ENCODE peak calls at places on chromosomes 6 and 20, in nine cellular contexts. V, S, E, O, Z, Q, D, T and M are unnamed samples.

GRCh38 chr6:122014961-122015360 is 384.5 kb upstream of the HSF2 start:
- DNase-seq in E (no peak), O (no peak), T (no peak), Q (no peak), V (peak; percentile 82), D (no peak), S (no peak), Z (peak; percentile 80), M (no peak)

GRCh38 chr6:134577998-134578397 is 260.1 kb upstream of the SGK1 start:
- DNase-seq in Q (no peak), T (no peak), V (peak; percentile 52), S (no peak), O (no peak), E (no peak), D (no peak), Z (peak; percentile 28), M (no peak)

GRCh38 chr6:117446851-117447250 is 21.1 kb upstream of the ROS1 start:
- DNase-seq in T (no peak), Q (no peak), V (no peak), Z (peak; percentile 52), D (no peak), S (no peak), O (no peak), E (no peak), M (no peak)

GRCh38 chr6:165922309-165922794 is 245.3 kb downstream of the TBXT start:
- DNase-seq in Q (no peak), V (peak; percentile 70), E (no peak), D (no peak), T (no peak), S (no peak), Z (no peak), O (no peak), M (no peak)

GRCh38 chr6:67433124-67433523 is 1202.0 kb upstream of the ADGRB3 start:
- DNase-seq in E (no peak), O (no peak), V (peak; percentile 49), Q (no peak), Z (no peak), S (no peak), T (no peak), D (no peak), M (no peak)

GRCh38 chr20:15834857-15835256 is 738.4 kb downstream of the KIF16B start:
- DNase-seq in Z (no peak), D (no peak), V (no peak), O (no peak), T (no peak), S (no peak), E (no peak), Q (peak; percentile 10), M (no peak)

GRCh38 chr6:4270799-4271198 is 135.4 kb upstream of the ECI2 start:
- DNase-seq in V (peak; percentile 42), T (no peak), D (peak; percentile 27), S (no peak), Q (no peak), E (no peak), Z (peak; percentile 22), O (no peak), M (no peak)

GRCh38 chr6:34513628-34514027 is 42.5 kb downstream of the SPDEF start:
- DNase-seq in T (no peak), E (no peak), V (no peak), Q (no peak), D (no peak), S (no peak), Z (no peak), O (peak; percentile 7), M (no peak)

GRCh38 chr20:440636-441035 is 21.7 kb downstream of the TBC1D20 start:
- DNase-seq in T (no peak), E (no peak), V (peak; percentile 62), Z (peak; percentile 35), O (no peak), D (no peak), Q (no peak), S (no peak), M (no peak)

GRCh38 chr6:35359744-35360348 is 17.5 kb downstream of the PPARD start:
- DNase-seq in Q (peak; percentile 26), O (no peak), E (peak; percentile 90), S (no peak), T (no peak), Z (peak; percentile 95), D (peak; percentile 85), V (peak; percentile 97), M (no peak)

GRCh38 chr6:6820688-6821238 is 232.2 kb downstream of the LY86 start:
- DNase-seq in O (no peak), D (no peak), Q (peak; percentile 82), E (peak; percentile 62), Z (no peak), T (no peak), S (no peak), V (no peak), M (no peak)

GRCh38 chr20:2942439-2942838 is 69.2 kb downstream of the PTPRA start:
- DNase-seq in Q (no peak), O (no peak), Z (peak; percentile 19), E (no peak), V (peak; percentile 75), S (no peak), D (peak; percentile 43), T (no peak), M (no peak)

GRCh38 chr6:33277663-33278391 is 904 bp downstream of the B3GALT4 start:
- DNase-seq in V (no peak), D (no peak), Z (no peak), S (no peak), Q (no peak), T (no peak), O (no peak), E (no peak), M (peak; percentile 66)

GRCh38 chr6:20154778-20155177 is 57.5 kb downstream of the MBOAT1 start:
- DNase-seq in V (no peak), S (no peak), Q (no peak), E (no peak), T (no peak), Z (no peak), D (no peak), O (no peak), M (no peak)

GRCh38 chr6:3023663-3024483 is 24.2 kb downstream of the NQO2 start:
- DNase-seq in V (peak; percentile 89), D (peak; percentile 80), S (peak; percentile 29), E (peak; percentile 60), O (peak; percentile 97), Q (peak; percentile 2), Z (peak; percentile 96), T (no peak), M (peak; percentile 75)

GRCh38 chr20:53678315-53678989 is 84.8 kb upstream of the ZNF217 start:
- DNase-seq in S (no peak), Q (no peak), V (peak; percentile 64), O (no peak), D (no peak), T (no peak), E (no peak), Z (no peak), M (no peak)

GRCh38 chr6:110528051-110528929 is 51.9 kb upstream of the SLC22A16 start:
- DNase-seq in V (peak; percentile 83), Z (peak; percentile 98), E (peak; percentile 66), S (peak; percentile 46), D (peak; percentile 82), Q (peak; percentile 44), T (peak; percentile 28), O (no peak), M (peak; percentile 63)

GRCh38 chr20:16098890-16099639 is 474.2 kb downstream of the KIF16B start:
- DNase-seq in Q (no peak), S (no peak), Z (no peak), T (no peak), O (no peak), V (peak; percentile 9), E (peak; percentile 4), D (no peak), M (no peak)

GRCh38 chr6:149248688-149249369 is 68.7 kb upstream of the TAB2 start:
- DNase-seq in O (no peak), Q (no peak), V (no peak), E (peak; percentile 17), D (no peak), S (no peak), T (no peak), Z (no peak), M (no peak)

GRCh38 chr20:33423141-33423834 is 20.3 kb downstream of the SNTA1 start:
- DNase-seq in E (no peak), O (no peak), Q (no peak), V (peak; percentile 71), D (no peak), Z (peak; percentile 92), S (no peak), T (no peak), M (no peak)

GRCh38 chr20:44448753-44449546 is 26.7 kb upstream of the TTPAL start:
- DNase-seq in T (no peak), Q (no peak), V (peak; percentile 26), Z (peak; percentile 15), O (no peak), E (peak; percentile 38), D (no peak), S (peak; percentile 11), M (peak; percentile 29)

GRCh38 chr6:19413323-19413722 is 423.8 kb upstream of the ID4 start:
- DNase-seq in S (no peak), O (no peak), E (no peak), D (no peak), T (no peak), V (peak; percentile 29), Q (no peak), Z (peak; percentile 61), M (no peak)

GRCh38 chr20:61806995-61807394 is 258.7 kb downstream of the TAF4 start:
- DNase-seq in O (no peak), S (no peak), V (no peak), Z (no peak), Q (no peak), T (no peak), E (no peak), D (no peak), M (no peak)

GRCh38 chr20:41228858-41229257 is 88.7 kb downstream of the ZHX3 start:
- DNase-seq in S (no peak), Z (peak; percentile 35), E (no peak), D (no peak), V (peak; percentile 26), Q (no peak), O (no peak), T (no peak), M (no peak)

GRCh38 chr6:166567107-166567506 is 19.4 kb downstream of the RAMACL start:
- DNase-seq in S (no peak), Q (no peak), Z (peak; percentile 98), O (no peak), T (no peak), V (peak; percentile 95), D (no peak), E (no peak), M (no peak)